ENCODE peak calls at places on chromosomes 4 and X, in five cellular contexts. F is H1, Y is GM12891, V is K562, G is GM12878. U is an unnamed sample.

GRCh38 chr4:22842360-22842759 is 149.6 kb downstream of the GBA3 start:
- DNase-seq in F (no peak), Y (no peak), V (no peak), G (no peak), U (no peak)

GRCh38 chr4:151541438-151542071 is 132.6 kb downstream of the FHIP1A start:
- DNase-seq in F (no peak), Y (no peak), V (no peak), G (no peak), U (no peak)

GRCh38 chrX:86149089-86149488 is 838 bp downstream of the DACH2 start:
- DNase-seq in F (no peak), Y (no peak), V (no peak), G (no peak), U (no peak)

GRCh38 chrX:49919617-49920016 is 2.8 kb upstream of the CLCN5 start:
- DNase-seq in F (no peak), Y (no peak), V (peak; percentile 57), G (no peak), U (no peak)

GRCh38 chrX:39162322-39162721 is 361.1 kb downstream of the MID1IP1 start:
- DNase-seq in F (no peak), Y (no peak), V (no peak), G (no peak), U (no peak)

GRCh38 chr4:119682080-119682479 is 53.5 kb upstream of the PDE5A start:
- DNase-seq in F (no peak), Y (no peak), V (no peak), G (no peak), U (no peak)

GRCh38 chr4:5990446-5991160 is 27.6 kb downstream of the C4orf50 start:
- DNase-seq in F (no peak), Y (no peak), V (no peak), G (no peak), U (no peak)

GRCh38 chrX:40402771-40403533 is 177.8 kb upstream of the ATP6AP2 start:
- DNase-seq in F (no peak), Y (no peak), V (peak; percentile 20), G (no peak), U (no peak)

GRCh38 chr4:7828926-7829325 is 110.7 kb downstream of the AFAP1 start:
- DNase-seq in F (no peak), Y (no peak), V (no peak), G (no peak), U (no peak)

GRCh38 chrX:18650662-18651061 is 21.2 kb downstream of the RS1 start:
- DNase-seq in F (no peak), Y (no peak), V (no peak), G (no peak), U (no peak)

GRCh38 chrX:258291-259040 is 22.7 kb upstream of the PLCXD1 start:
- DNase-seq in F (no peak), Y (no peak), V (no peak), G (no peak), U (no peak)

GRCh38 chr4:13535118-13535517 is 9.2 kb downstream of the NKX3-2 start:
- DNase-seq in F (no peak), Y (no peak), V (no peak), G (no peak), U (no peak)

DNA sequence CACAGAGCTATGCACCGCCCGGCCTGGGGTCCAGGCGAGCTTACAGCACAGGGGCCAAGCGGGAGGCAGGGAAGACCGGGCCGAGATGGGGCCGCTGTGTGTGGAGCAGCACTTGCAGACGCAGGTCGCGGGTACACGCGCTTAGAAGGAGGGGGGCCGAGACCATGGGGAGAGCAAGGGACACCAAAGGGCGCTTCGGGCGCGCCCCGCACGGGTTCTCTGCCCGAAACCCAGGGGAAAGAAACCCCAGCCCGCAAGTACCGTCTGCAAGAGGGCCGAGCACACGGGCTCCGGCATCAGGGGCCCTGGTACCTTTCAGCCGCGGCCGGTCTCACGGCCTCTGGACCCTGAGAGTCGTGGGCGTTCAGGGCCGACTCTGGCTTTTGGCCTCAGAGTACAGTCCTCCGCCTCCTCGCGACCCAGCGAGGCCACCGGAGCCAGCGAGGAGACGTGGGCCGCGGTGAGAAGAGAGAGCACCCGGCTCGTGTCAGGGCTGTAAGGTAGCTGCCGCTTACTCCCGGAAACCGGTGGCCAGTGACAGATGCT is 337 bp downstream of the EOLA2 start:
- DNase-seq in F (no peak), Y (no peak), V (no peak), G (no peak), U (no peak)
- TF ChIP-seq POLR2A in F (no peak), Y (peak; percentile 81), V (no peak), G (peak; percentile 88), U (peak; percentile 75)

GRCh38 chr4:86130160-86130933 is 229.5 kb downstream of the MAPK10 start:
- DNase-seq in F (no peak), Y (no peak), V (no peak), G (no peak), U (no peak)

GRCh38 chr4:86129546-86129945 is 230.3 kb downstream of the MAPK10 start:
- DNase-seq in F (no peak), Y (no peak), V (no peak), G (no peak), U (no peak)

GRCh38 chr4:86131456-86131855 is 228.4 kb downstream of the MAPK10 start:
- DNase-seq in F (no peak), Y (no peak), V (no peak), G (no peak), U (no peak)

DNA sequence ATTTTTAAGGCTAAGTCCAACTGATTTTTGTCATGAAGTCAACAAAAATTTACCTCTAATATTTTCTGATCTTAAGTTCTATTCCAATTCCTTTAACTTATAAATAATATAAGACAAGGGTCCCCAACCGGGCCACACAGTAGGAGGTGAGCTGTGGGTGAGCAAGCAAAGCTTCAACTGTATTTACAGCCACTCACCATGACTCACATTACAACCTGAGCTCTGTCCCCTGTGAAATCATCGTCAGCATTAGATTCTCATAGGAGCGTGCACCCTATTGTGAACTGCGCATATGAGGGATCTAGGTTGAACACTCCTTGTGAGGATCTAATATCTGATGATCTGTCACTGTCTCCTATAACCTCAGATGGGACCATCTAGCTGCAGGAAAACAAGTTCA is 227.4 kb downstream of the MAPK10 start:
- DNase-seq in F (no peak), Y (no peak), V (no peak), G (no peak), U (no peak)
- TF ChIP-seq TAF1 in F (no peak), Y (no peak), V (no peak), G (no peak), U (no peak)

GRCh38 chr4:15413010-15413622 is 14.7 kb upstream of the C1QTNF7 start:
- DNase-seq in F (no peak), Y (no peak), V (no peak), G (no peak), U (no peak)

GRCh38 chr4:15413623-15414019 is 14.2 kb upstream of the C1QTNF7 start:
- DNase-seq in F (no peak), Y (no peak), V (no peak), G (no peak), U (no peak)

GRCh38 chr4:15410750-15411149 is 17.1 kb upstream of the C1QTNF7 start:
- DNase-seq in F (no peak), Y (no peak), V (no peak), G (no peak), U (no peak)

GRCh38 chr4:15416357-15417327 is 11.2 kb upstream of the C1QTNF7 start:
- DNase-seq in F (no peak), Y (no peak), V (no peak), G (no peak), U (no peak)

DNA sequence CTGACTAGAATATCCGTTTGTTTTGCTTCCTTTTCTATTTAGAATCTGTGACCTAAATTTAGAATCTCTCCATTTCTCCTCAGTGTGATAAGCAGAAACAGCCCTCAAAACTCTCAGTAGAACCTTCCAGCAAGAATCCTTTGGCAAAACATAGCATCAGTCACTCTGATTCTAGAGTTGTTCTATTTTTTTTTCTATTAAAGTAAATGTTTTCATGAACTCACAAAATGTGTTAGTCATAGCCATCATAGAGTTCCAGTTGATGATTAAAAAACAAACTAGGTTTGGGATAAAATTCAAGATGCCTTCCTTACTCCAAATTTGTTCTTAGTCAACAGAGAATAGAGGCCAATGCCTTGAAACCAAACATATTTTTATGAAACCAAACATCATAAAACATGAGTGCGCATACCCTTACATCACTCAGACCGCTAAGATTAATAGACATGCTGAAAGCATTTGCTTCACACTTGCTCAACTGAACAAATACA is 13.2 kb upstream of the C1QTNF7 start:
- DNase-seq in F (no peak), Y (no peak), V (no peak), G (no peak), U (no peak)
- TF ChIP-seq POLR2AphosphoS5 in F (no peak), Y (no peak), V (no peak), G (no peak), U (no peak)

DNA sequence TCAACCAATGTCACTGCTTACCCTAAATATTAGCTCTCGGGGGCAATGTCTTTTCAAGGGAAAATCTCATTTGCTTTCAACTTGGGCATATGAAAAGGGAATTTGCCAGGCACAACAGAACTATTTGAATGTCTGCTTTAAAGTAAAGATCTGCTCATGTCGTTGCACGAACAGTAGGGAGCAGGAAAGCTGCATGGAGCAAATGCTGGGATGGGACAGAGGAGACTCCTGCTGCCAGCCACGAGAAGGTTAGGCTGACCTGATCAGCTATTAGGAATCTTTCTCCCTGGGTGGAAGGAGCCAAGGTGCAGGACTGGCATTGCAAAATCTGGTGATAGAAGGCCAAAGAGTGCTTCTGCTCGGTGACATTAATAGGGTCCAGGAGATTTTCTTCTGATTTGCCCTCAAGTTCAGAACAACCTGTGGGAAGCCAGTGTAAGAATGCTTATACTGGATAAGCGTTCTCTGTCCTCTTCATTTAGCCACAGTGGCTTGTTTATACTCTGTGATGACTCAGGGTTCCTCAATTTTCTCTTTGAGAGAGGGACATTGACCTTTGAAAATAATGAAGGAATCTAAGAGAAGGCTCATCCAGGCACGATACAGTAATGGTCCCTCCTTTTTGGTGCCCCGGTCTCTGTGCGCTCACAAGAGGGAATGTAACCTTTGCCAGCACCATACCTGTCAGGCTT is 22.9 kb downstream of the FHL1 start:
- DNase-seq in F (no peak), Y (no peak), V (no peak), G (no peak), U (no peak)
- TF ChIP-seq POLR2A in F (no peak), Y (no peak), V (no peak), G (no peak), U (no peak)

GRCh38 chr4:3775576-3775975 is 9.4 kb downstream of the ADRA2C start:
- DNase-seq in F (no peak), Y (no peak), V (no peak), G (no peak), U (no peak)

GRCh38 chr4:3773552-3774001 is 7.4 kb downstream of the ADRA2C start:
- DNase-seq in F (no peak), Y (no peak), V (no peak), G (no peak), U (no peak)

GRCh38 chr4:3776166-3777032 is 10.2 kb downstream of the ADRA2C start:
- DNase-seq in F (no peak), Y (no peak), V (no peak), G (no peak), U (no peak)

GRCh38 chr4:3774253-3774883 is 8.2 kb downstream of the ADRA2C start:
- DNase-seq in F (no peak), Y (no peak), V (no peak), G (no peak), U (no peak)

GRCh38 chr4:3775011-3775410 is 8.8 kb downstream of the ADRA2C start:
- DNase-seq in F (no peak), Y (no peak), V (no peak), G (no peak), U (no peak)
- TF ChIP-seq TAF1 in F (no peak), Y (no peak), V (no peak), G (no peak), U (no peak)

U was measured in GM12892.